ENCODE peak calls at places on chromosomes 16 and 17, in six cellular contexts. A is lung; Y is left ventricle myocardium inferior; U is psoas muscle; P is CD4-positive, alpha-beta T cell; W is Panc1. B is an unnamed sample. For H3K9me3, the result is how much of the 10 kb centered on the place peaks cover.

GRCh38 chr16:88831838-88832237 is 20.1 kb upstream of the APRT start:
- DNase-seq in A (no peak), Y (no peak), U (no peak), P (no peak), W (no peak), B (no peak)

GRCh38 chr17:44906010-44906646 is 6.9 kb upstream of the EFTUD2 start:
- DNase-seq in A (no peak), Y (no peak), U (no peak), P (no peak), W (no peak), B (peak)

GRCh38 chr16:17470002-17470870 is 524 bp downstream of the XYLT1 start:
- DNase-seq in A (no peak), Y (no peak), U (peak), P (peak), W (no peak), B (no peak)

GRCh38 chr16:27485811-27486210 is 63.9 kb downstream of the GTF3C1 start:
- DNase-seq in A (no peak), Y (no peak), U (no peak), P (no peak), W (no peak), B (no peak)

GRCh38 chr17:46266656-46267544 is 28.0 kb upstream of the LRRC37A start:
- DNase-seq in A (peak), Y (peak), U (peak), P (peak), W (no peak), B (peak)

GRCh38 chr16:23902223-23903000 is 66.6 kb downstream of the PRKCB start:
- DNase-seq in A (no peak), Y (no peak), U (no peak), P (no peak), W (no peak), B (no peak)

GRCh38 chr16:67561501-67561823 is 864 bp upstream of the CTCF start:
- DNase-seq in A (no peak), Y (no peak), U (no peak), P (no peak), W (no peak), B (no peak)

GRCh38 chr17:7849185-7850117 is 5.4 kb upstream of the TMEM88 start:
- DNase-seq in A (no peak), Y (no peak), U (peak), P (no peak), W (no peak), B (no peak)

GRCh38 chr16:48525201-48526057 is 84.6 kb downstream of the N4BP1 start:
- DNase-seq in A (no peak), Y (no peak), U (no peak), P (no peak), W (no peak), B (no peak)

GRCh38 chr17:65772989-65773388 is 211.5 kb upstream of the AXIN2 start:
- DNase-seq in A (no peak), Y (no peak), U (no peak), P (no peak), W (no peak), B (no peak)

GRCh38 chr17:79740413-79740812 is 9.7 kb downstream of the ENPP7 start:
- DNase-seq in A (no peak), Y (no peak), U (no peak), P (no peak), W (no peak), B (no peak)

GRCh38 chr17:57142925-57143324 is 57.9 kb downstream of the AKAP1 start:
- DNase-seq in A (no peak), Y (no peak), U (no peak), P (no peak), W (no peak), B (peak)

GRCh38 chr16:84091460-84091859 is 25.3 kb downstream of the MBTPS1 start:
- DNase-seq in A (no peak), Y (peak), U (no peak), P (no peak), W (no peak), B (no peak)

GRCh38 chr16:75591001-75591852 is 25.0 kb downstream of the GABARAPL2 start:
- DNase-seq in A (peak), Y (peak), U (peak), P (no peak), W (no peak), B (no peak)

GRCh38 chr17:67376509-67376891 is 581 bp upstream of the PITPNC1 start:
- DNase-seq in A (no peak), Y (no peak), U (no peak), P (no peak), W (no peak), B (peak)

GRCh38 chr17:80800775-80801391 is 190.8 kb upstream of the CHMP6 start:
- DNase-seq in A (no peak), Y (no peak), U (no peak), P (no peak), W (no peak), B (no peak)
- TF ChIP-seq CTCF in A (no peak), Y (no peak), U (no peak), P (no peak), W (no peak), B (no peak)

GRCh38 chr17:52790359-52790955 is 631.9 kb upstream of the CA10 start:
- DNase-seq in A (no peak), Y (no peak), U (no peak), P (no peak), W (no peak), B (no peak)
- H3K9me3 ChIP-seq in A (under half), Y (under half), U (under half), P (under half), W (under half), B (under half)

DNA sequence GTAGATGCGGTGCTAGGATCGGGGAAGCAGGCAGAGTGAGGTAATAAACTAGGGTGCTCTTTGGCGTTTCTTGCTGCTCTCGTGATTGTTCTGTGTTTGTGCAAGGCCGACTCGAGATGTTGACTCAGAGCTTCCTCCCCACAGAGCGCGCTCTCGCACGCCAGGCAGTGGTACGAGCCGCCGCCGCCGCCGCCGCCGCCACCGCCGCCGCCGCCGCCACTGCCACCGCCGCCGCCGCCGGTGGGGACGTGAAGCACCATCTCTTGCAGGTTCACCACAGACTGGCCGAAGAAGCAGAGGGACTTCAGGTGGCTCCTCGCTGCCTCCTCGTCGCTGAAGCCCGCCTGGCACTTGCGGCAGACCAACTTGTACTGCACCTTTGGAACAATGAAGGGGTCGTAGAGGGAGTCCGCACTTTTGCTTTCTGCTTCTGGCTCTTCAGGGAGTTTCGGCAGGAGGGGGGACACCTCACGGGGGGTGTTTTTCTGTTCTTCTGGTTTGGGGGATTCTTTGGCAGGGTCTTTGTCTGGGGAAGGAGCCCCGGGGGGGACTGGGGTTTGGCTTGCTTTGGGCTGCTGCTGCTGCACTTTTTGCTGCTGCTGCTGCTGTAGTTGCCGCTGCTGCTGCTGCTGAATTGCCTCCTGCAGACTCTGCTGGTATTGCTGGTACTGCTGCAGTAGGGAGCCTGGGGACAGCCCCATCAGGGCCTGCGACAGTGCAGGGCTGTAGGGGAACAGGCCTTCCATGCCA is 260.2 kb downstream of the ZFHX3 start:
- DNase-seq in A (peak), Y (peak), U (peak), P (peak), W (no peak), B (peak)
- TF ChIP-seq CTCF in A (no peak), Y (no peak), U (no peak), P (no peak), W (no peak), B (no peak)

GRCh38 chr17:82948081-82948511 is 108.3 kb upstream of the ZNF750 start:
- DNase-seq in A (no peak), Y (peak), U (peak), P (no peak), W (no peak), B (no peak)
- H3K9me3 ChIP-seq in A (under half), Y (half or more), U (under half), P (under half), W (under half), B (under half)

DNA sequence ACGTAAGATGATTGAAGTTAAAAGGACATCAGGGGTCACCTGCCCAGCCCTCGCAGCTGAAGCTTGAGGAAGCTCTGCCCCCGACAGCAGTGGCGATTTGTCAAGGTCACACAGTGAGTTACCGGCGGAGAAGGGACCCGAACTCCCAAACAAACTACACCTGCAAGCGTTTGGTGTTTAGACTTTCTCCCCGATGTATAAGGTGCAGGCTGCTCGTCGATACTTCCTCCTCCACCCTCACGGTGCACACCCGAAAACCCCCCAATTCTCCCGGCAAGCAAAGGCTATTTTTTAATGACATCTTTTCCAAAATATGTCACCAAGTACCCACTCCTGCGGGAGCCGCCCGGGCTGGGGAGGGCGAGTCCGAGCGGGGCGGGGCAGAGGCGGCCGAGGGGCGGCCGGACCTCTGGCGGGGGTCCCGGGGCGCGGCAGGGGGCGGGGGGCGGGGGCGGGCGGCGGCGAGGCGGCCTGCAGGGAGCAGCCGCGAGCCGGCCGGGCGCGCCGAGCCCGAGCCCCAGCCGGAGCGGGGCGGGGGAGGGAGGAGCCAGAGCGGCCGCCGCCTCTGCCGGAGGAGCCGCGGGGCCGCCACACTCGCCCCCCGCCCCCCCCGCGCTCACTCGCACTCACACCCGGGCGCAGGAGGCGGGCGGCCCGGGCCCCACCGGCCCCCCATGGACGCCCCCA is at the start of gene THRA:
- DNase-seq in A (peak), Y (peak), U (peak), P (peak), W (no peak), B (peak)
- TF ChIP-seq CTCF in A (no peak), Y (no peak), U (peak), P (no peak), W (peak), B (no peak)

GRCh38 chr16:854808-855410 is 54.4 kb upstream of the GNG13 start:
- DNase-seq in A (no peak), Y (no peak), U (peak), P (no peak), W (no peak), B (no peak)
- H3K9me3 ChIP-seq in A (under half), Y (under half), U (under half), P (under half), W (under half), B (under half)

DNA sequence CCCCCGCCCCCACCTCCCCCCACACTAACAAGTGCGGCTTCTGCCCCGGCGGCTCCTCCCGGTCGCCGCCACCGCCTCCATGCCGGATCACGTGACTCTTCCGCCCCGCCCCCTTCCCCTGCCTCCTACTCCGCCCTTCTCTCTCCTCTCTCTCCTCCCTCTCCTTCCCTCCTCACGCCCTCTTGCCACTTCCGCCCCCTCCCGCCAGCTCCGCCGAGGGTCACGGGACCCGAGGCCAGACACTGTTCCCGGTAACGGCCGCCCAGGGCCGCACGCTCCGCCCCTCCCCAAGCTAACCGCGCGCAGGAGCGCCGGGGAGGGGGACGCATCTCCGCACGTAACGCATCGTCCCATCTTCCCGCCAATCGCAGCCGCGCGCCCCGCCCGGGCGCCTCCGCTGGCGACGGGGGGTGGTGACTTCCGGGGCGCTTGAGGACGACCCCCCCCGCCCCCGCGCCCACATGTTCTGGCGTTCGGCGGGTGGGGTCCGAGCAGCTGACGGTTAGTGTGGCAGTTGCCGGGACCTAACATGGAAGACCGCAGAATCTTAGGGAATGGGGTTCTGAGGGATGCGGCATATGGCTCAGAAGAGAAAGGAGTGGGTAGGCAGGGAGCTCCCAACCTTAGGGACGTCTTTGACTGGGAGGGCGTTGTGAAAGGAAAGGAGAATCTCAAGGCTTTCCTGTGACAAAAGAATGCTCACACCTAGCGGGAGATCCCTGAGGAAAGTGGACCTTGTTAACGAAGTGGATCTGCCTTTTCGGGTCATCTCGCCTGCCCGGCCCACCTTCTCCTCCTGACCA is at the start of gene USP32:
- DNase-seq in A (peak), Y (peak), U (peak), P (peak), W (peak), B (peak)
- TF ChIP-seq CTCF in A (no peak), Y (peak), U (peak), P (peak), W (no peak), B (peak)

DNA sequence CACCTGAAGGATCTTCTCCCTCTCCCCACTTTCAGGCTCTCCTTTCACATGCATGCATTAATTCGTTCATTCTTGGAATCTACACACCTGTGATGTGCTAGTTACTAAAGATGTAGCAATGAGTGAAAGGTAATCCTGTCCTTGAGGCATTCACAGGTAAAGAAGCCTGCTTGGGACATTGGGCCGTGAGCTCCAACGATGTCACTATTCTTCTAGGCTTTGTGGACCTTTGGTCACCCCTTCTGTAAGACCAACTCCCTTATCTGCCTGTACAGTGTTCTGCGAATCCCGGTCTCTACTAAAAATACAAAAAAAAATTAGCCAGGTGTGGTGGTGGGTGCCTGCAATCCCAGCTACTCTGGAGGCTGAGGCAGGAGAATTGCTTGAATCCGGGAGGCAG is 608.5 kb downstream of the MAF start:
- DNase-seq in A (no peak), Y (no peak), U (no peak), P (no peak), W (no peak), B (no peak)
- H3K9me3 ChIP-seq in A (under half), Y (under half), U (under half), P (under half), W (under half), B (under half)

B was measured in adrenal gland.